ENCODE peak calls at places on chromosomes 4 and X, in nine cellular contexts. R, H, K, O, P, C, T, E and M are unnamed samples.

GRCh38 chr4:132387060-132387459 is 762.0 kb upstream of the PCDH10 start:
- DNase-seq in O (no peak), P (no peak), T (no peak), K (no peak), R (no peak), H (no peak), E (no peak), C (no peak), M (no peak)

GRCh38 chr4:119679251-119679650 is 50.6 kb upstream of the PDE5A start:
- DNase-seq in T (no peak), O (no peak), H (no peak), R (no peak), P (no peak), E (peak; percentile 65), K (no peak), C (no peak), M (no peak)

GRCh38 chrX:8404443-8404842 is 60.2 kb upstream of the VCX3B start:
- DNase-seq in R (no peak), E (peak; percentile 38), H (no peak), T (no peak), P (no peak), O (no peak), K (peak; percentile 2), C (peak; percentile 1), M (no peak)

GRCh38 chrX:11341274-11342256 is 48.4 kb downstream of the AMELX start:
- DNase-seq in H (peak; percentile 50), T (no peak), E (peak; percentile 72), K (peak; percentile 6), R (peak; percentile 83), P (no peak), C (peak; percentile 45), O (no peak), M (no peak)

GRCh38 chr4:188270273-188271069 is 131.2 kb downstream of the TRIML1 start:
- DNase-seq in C (no peak), T (no peak), R (no peak), O (no peak), E (no peak), K (no peak), H (no peak), P (no peak), M (no peak)

GRCh38 chr4:100022792-100023222 is 72.7 kb upstream of the H2AZ1 start:
- DNase-seq in P (peak; percentile 71), K (no peak), C (no peak), E (peak; percentile 14), T (no peak), H (no peak), R (no peak), O (no peak), M (no peak)

GRCh38 chr4:628821-629635 is 3.7 kb downstream of the PDE6B start:
- DNase-seq in C (no peak), R (no peak), P (no peak), K (no peak), T (no peak), O (no peak), E (no peak), H (no peak), M (no peak)

GRCh38 chr4:6641971-6642320 is 1.5 kb downstream of the MRFAP1 start:
- DNase-seq in O (no peak), K (no peak), R (no peak), C (peak; percentile 24), P (no peak), E (no peak), T (no peak), H (no peak), M (no peak)

GRCh38 chr4:1330761-1331590 is 16.0 kb upstream of the UVSSA start:
- DNase-seq in E (no peak), P (no peak), O (peak; percentile 60), C (no peak), T (no peak), H (no peak), K (no peak), R (no peak), M (no peak)

GRCh38 chr4:86013623-86014022 is 346.2 kb downstream of the MAPK10 start:
- DNase-seq in C (peak; percentile 9), T (no peak), R (no peak), H (no peak), P (no peak), K (no peak), E (peak; percentile 64), O (no peak), M (no peak)

GRCh38 chr4:134337584-134337983 is 136.0 kb upstream of the PABPC4L start:
- DNase-seq in T (no peak), O (no peak), E (peak; percentile 40), K (no peak), C (no peak), H (no peak), R (no peak), P (no peak), M (no peak)

GRCh38 chr4:90220453-90220852 is 93.3 kb downstream of the CCSER1 start:
- DNase-seq in K (no peak), O (no peak), H (no peak), E (no peak), T (no peak), C (no peak), P (peak; percentile 28), R (no peak), M (no peak)

GRCh38 chr4:26568446-26568994 is 15.4 kb upstream of the TBC1D19 start:
- DNase-seq in T (no peak), H (peak; percentile 86), K (no peak), E (peak; percentile 98), P (no peak), R (no peak), O (no peak), C (peak; percentile 77), M (no peak)

GRCh38 chr4:55549888-55550287 is 3.2 kb upstream of the CLOCK start:
- DNase-seq in P (no peak), K (no peak), T (no peak), R (no peak), O (no peak), C (peak; percentile 50), H (no peak), E (peak; percentile 90), M (no peak)

GRCh38 chrX:27599928-27600327 is 9.8 kb downstream of the DCAF8L2 start:
- DNase-seq in P (no peak), E (peak; percentile 36), H (peak; percentile 16), R (no peak), T (no peak), K (no peak), O (no peak), C (no peak), M (no peak)

GRCh38 chrX:134396174-134396573 is 63.8 kb upstream of the HPRT1 start:
- DNase-seq in P (no peak), K (no peak), T (no peak), E (no peak), C (peak; percentile 34), R (no peak), O (no peak), H (peak; percentile 21), M (no peak)

GRCh38 chr4:56289934-56290333 is 97.4 kb downstream of the AASDH start:
- DNase-seq in T (no peak), C (no peak), K (no peak), H (no peak), E (peak; percentile 20), R (no peak), O (no peak), P (no peak), M (no peak)

GRCh38 chr4:168514249-168514852 is 17.5 kb downstream of the PALLD start:
- DNase-seq in K (no peak), E (peak; percentile 67), R (no peak), T (no peak), C (peak; percentile 21), O (no peak), P (no peak), H (peak; percentile 54), M (peak; percentile 8)

GRCh38 chr4:73989031-73989430 is 1.0 kb upstream of the PPBP start:
- DNase-seq in E (no peak), K (no peak), R (no peak), O (no peak), H (no peak), P (no peak), C (no peak), T (no peak), M (no peak)

GRCh38 chrX:39946822-39947221 is 150.9 kb downstream of the BCOR start:
- DNase-seq in K (no peak), O (no peak), T (no peak), C (peak; percentile 83), H (no peak), R (no peak), P (no peak), E (peak; percentile 79), M (no peak)

GRCh38 chr4:183636923-183637322 is 22.1 kb downstream of the RWDD4 start:
- DNase-seq in E (peak; percentile 55), C (no peak), O (no peak), T (no peak), K (peak; percentile 37), R (no peak), P (no peak), H (peak; percentile 58), M (no peak)

GRCh38 chr4:109611045-109611616 is 51.1 kb downstream of the MCUB start:
- DNase-seq in O (no peak), K (no peak), E (peak; percentile 29), H (no peak), T (no peak), R (no peak), P (no peak), C (no peak), M (no peak)

GRCh38 chrX:1355131-1355799 is 18.7 kb downstream of the IL3RA start:
- DNase-seq in E (no peak), H (no peak), K (no peak), T (no peak), P (no peak), R (no peak), C (no peak), O (no peak), M (no peak)

GRCh38 chr4:148757171-148757570 is 315.0 kb upstream of the NR3C2 start:
- DNase-seq in H (no peak), P (no peak), K (no peak), T (no peak), C (no peak), O (no peak), R (no peak), E (no peak), M (no peak)

GRCh38 chr4:38896940-38897339 is 29.3 kb downstream of the FAM114A1 start:
- DNase-seq in C (peak; percentile 31), K (no peak), T (no peak), H (no peak), O (no peak), P (no peak), E (no peak), R (no peak), M (no peak)

GRCh38 chrX:21487832-21488231 is 113.6 kb downstream of the CNKSR2 start:
- DNase-seq in H (no peak), R (no peak), T (no peak), E (peak; percentile 32), K (no peak), C (no peak), O (no peak), P (no peak), M (no peak)

GRCh38 chr4:105140684-105141490 is 5.8 kb upstream of the TET2 start:
- DNase-seq in E (peak; percentile 27), C (peak; percentile 32), T (peak; percentile 23), P (peak; percentile 42), H (peak; percentile 36), R (no peak), O (peak; percentile 26), K (peak; percentile 6), M (peak; percentile 36)

GRCh38 chrX:15515931-15516330 is 15.3 kb downstream of the BMX start:
- DNase-seq in E (no peak), O (no peak), H (no peak), C (no peak), R (no peak), T (no peak), K (no peak), P (peak; percentile 16), M (no peak)

GRCh38 chrX:120309873-120310730 is 1.2 kb downstream of the TMEM255A start:
- DNase-seq in K (no peak), E (no peak), P (no peak), H (no peak), R (no peak), T (no peak), O (no peak), C (peak; percentile 10), M (no peak)

GRCh38 chrX:46803140-46803539 is 33.7 kb upstream of the RP2 start:
- DNase-seq in H (peak; percentile 17), P (no peak), C (no peak), E (no peak), O (no peak), R (no peak), K (no peak), T (no peak), M (no peak)

GRCh38 chr4:98747659-98748091 is 89.3 kb upstream of the TSPAN5 start:
- DNase-seq in T (no peak), K (no peak), P (no peak), E (peak; percentile 78), R (no peak), H (no peak), C (no peak), O (no peak), M (no peak)